ENCODE peak calls at places on chromosomes 7 and 10, in five cellular contexts. L, E, S, T and A are unnamed samples. For H3K4me1, the result is how much of the 10 kb centered on the place peaks cover.

GRCh38 chr10:105150486-105150885 is 509.4 kb downstream of the SORCS3 start:
- DNase-seq in L (no peak), E (no peak), S (no peak), T (no peak), A (no peak)

GRCh38 chr7:9192969-9193368 is 759.6 kb downstream of the NXPH1 start:
- DNase-seq in L (no peak), E (no peak), S (no peak), T (no peak), A (no peak)

GRCh38 chr7:27782849-27783248 is 42.9 kb downstream of the TAX1BP1 start:
- DNase-seq in L (no peak), E (no peak), S (no peak), T (no peak), A (no peak)

GRCh38 chr10:43119416-43120115 is 18.7 kb upstream of the CSGALNACT2 start:
- DNase-seq in L (peak), E (peak), S (no peak), T (no peak), A (no peak)

GRCh38 chr10:124168581-124168980 is 75.2 kb upstream of the CHST15 start:
- DNase-seq in L (no peak), E (peak), S (no peak), T (no peak), A (no peak)

GRCh38 chr7:80791509-80791929 is 127.3 kb downstream of the SEMA3C start:
- DNase-seq in L (no peak), E (no peak), S (no peak), T (no peak), A (no peak)

GRCh38 chr7:5172196-5172800 is 17.7 kb upstream of the WIPI2 start:
- DNase-seq in L (no peak), E (no peak), S (no peak), T (no peak), A (no peak)

GRCh38 chr10:114856544-114857287 is 35.1 kb downstream of the FHIP2A start:
- DNase-seq in L (no peak), E (no peak), S (peak), T (no peak), A (no peak)

GRCh38 chr10:20355915-20356314 is 539.7 kb downstream of the PLXDC2 start:
- DNase-seq in L (no peak), E (no peak), S (no peak), T (no peak), A (no peak)

GRCh38 chr10:42866115-42866995 is 83.8 kb downstream of the BMS1 start:
- DNase-seq in L (peak), E (peak), S (peak), T (peak), A (peak)

GRCh38 chr10:104256335-104257080 is 1.8 kb downstream of the GSTO1 start:
- DNase-seq in L (no peak), E (no peak), S (peak), T (no peak), A (no peak)

GRCh38 chr7:192035-192649 is at the start of gene FAM20C:
- DNase-seq in L (peak), E (peak), S (peak), T (peak), A (no peak)

GRCh38 chr10:84267503-84268126 is 22.8 kb downstream of the RGR start:
- DNase-seq in L (peak), E (no peak), S (peak), T (peak), A (no peak)

GRCh38 chr10:71893920-71894319 is 42.9 kb upstream of the PSAP start:
- DNase-seq in L (no peak), E (no peak), S (no peak), T (no peak), A (no peak)

GRCh38 chr7:39749177-39749576 is 125.8 kb downstream of the RALA start:
- DNase-seq in L (no peak), E (no peak), S (no peak), T (no peak), A (no peak)

GRCh38 chr10:1215862-1216575 is 159.8 kb downstream of the WDR37 start:
- DNase-seq in L (no peak), E (no peak), S (no peak), T (no peak), A (no peak)

GRCh38 chr7:77262311-77262710 is 62.7 kb upstream of the FGL2 start:
- DNase-seq in L (no peak), E (no peak), S (no peak), T (no peak), A (no peak)

GRCh38 chr7:14095233-14095950 is 105.9 kb upstream of the ETV1 start:
- DNase-seq in L (no peak), E (no peak), S (no peak), T (no peak), A (no peak)

GRCh38 chr7:114225784-114226183 is 188.8 kb upstream of the FOXP2 start:
- DNase-seq in L (no peak), E (no peak), S (no peak), T (no peak), A (no peak)

GRCh38 chr10:25483999-25484398 is 309.2 kb downstream of the GPR158 start:
- DNase-seq in L (no peak), E (no peak), S (no peak), T (no peak), A (no peak)

GRCh38 chr7:100431286-100431735 is 1.7 kb downstream of the MEPCE start:
- DNase-seq in L (peak), E (no peak), S (no peak), T (no peak), A (no peak)

GRCh38 chr10:97685395-97685958 is 1.6 kb downstream of the AVPI1 start:
- DNase-seq in L (peak), E (no peak), S (no peak), T (no peak), A (no peak)

GRCh38 chr10:102418612-102419560 is at the start of gene PSD:
- DNase-seq in L (peak), E (no peak), S (no peak), T (no peak), A (no peak)

GRCh38 chr10:88138319-88138848 is 275.0 kb downstream of the PTEN start:
- DNase-seq in L (no peak), E (no peak), S (no peak), T (no peak), A (no peak)

GRCh38 chr7:13981070-13981469 is 8.4 kb downstream of the ETV1 start:
- DNase-seq in L (peak), E (no peak), S (no peak), T (no peak), A (no peak)

GRCh38 chr10:48656241-48656921 is 28.3 kb upstream of the WDFY4 start:
- DNase-seq in L (peak), E (peak), S (peak), T (peak), A (peak)

GRCh38 chr10:93464826-93465388 is 17.2 kb downstream of the MYOF start:
- DNase-seq in L (no peak), E (no peak), S (no peak), T (no peak), A (no peak)

GRCh38 chr10:97904026-97904410 is 54.4 kb downstream of the GOLGA7B start:
- DNase-seq in L (no peak), E (no peak), S (no peak), T (no peak), A (no peak)

GRCh38 chr7:101162551-101163280 is 2.7 kb downstream of the VGF start:
- DNase-seq in L (peak), E (no peak), S (no peak), T (no peak), A (no peak)

GRCh38 chr7:17466201-17466600 is 167.7 kb downstream of the AHR start:
- DNase-seq in L (no peak), E (no peak), S (no peak), T (no peak), A (no peak)

GRCh38 chr7:107503667-107504066 is 33.8 kb downstream of the GPR22 start:
- DNase-seq in L (no peak), E (no peak), S (no peak), T (no peak), A (no peak)

GRCh38 chr7:141989996-141990395 is 5.7 kb upstream of the MGAM start:
- DNase-seq in L (no peak), E (no peak), S (no peak), T (no peak), A (no peak)

GRCh38 chr7:14748461-14748860 is 154.1 kb downstream of the DGKB start:
- DNase-seq in L (no peak), E (no peak), S (no peak), T (no peak), A (no peak)

GRCh38 chr7:134685250-134685649 is 38.6 kb downstream of the BPGM start:
- DNase-seq in L (no peak), E (no peak), S (no peak), T (no peak), A (no peak)

GRCh38 chr10:28875535-28876208 is 198.4 kb downstream of the BAMBI start:
- DNase-seq in L (no peak), E (no peak), S (no peak), T (peak), A (no peak)

GRCh38 chr10:28939352-28940157 is 262.2 kb downstream of the BAMBI start:
- DNase-seq in L (peak), E (no peak), S (no peak), T (peak), A (no peak)

GRCh38 chr7:21393937-21394336 is 33.9 kb upstream of the SP4 start:
- DNase-seq in L (no peak), E (no peak), S (no peak), T (no peak), A (no peak)

GRCh38 chr10:33802566-33802965 is 468.1 kb upstream of the NRP1 start:
- DNase-seq in L (no peak), E (no peak), S (no peak), T (no peak), A (no peak)

GRCh38 chr10:100245484-100246220 is 16.3 kb upstream of the CHUK start:
- DNase-seq in L (no peak), E (no peak), S (no peak), T (no peak), A (no peak)

GRCh38 chr10:60848126-60848525 is 69.8 kb downstream of the CDK1 start:
- DNase-seq in L (no peak), E (no peak), S (no peak), T (no peak), A (no peak)

DNA sequence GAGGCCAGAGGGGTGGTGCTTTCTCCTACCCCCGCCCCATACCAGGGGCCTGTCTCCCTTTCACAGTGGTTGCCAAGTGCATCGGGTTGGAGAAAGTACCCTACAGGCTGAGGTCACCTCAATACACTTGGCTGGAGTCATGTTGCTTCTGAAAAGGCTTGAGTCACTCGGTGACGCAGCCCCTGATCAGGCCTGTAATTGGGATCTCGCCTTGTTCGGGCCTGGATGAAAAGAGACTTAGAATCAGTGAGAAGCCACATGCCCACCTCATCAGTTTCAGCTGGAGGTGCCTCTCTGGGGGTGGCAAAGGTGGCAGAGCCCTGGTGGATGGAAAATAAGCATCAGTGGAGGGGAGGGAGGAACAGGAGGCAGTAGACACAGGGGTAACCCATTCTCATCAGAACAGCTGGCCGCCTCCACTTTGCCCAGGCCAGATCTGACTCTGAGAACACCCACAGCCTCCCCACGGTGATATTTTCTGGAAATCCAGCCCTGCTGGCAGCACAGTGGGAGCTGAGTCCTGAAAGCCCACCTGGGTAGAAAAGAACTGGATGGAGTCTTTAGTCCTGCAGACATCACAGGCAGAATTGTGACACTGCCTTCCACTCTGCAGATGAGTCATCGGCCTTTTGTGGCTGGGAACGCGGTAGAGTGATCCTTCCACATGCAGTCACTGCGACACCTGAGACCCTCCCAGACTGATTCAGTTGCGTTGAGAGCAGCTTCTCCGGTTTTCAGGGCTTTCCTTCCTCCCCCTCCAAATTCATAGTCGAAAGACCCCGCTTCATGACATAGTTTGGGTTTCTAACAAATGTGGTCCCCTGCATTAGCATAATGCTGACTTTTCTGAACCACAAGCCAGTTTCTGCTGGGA is 108.0 kb downstream of the GRK5 start:
- DNase-seq in L (peak), E (no peak), S (no peak), T (peak), A (peak)
- H3K27ac ChIP-seq in L (peak), E (peak), S (no peak), T (peak), A (no peak)

DNA sequence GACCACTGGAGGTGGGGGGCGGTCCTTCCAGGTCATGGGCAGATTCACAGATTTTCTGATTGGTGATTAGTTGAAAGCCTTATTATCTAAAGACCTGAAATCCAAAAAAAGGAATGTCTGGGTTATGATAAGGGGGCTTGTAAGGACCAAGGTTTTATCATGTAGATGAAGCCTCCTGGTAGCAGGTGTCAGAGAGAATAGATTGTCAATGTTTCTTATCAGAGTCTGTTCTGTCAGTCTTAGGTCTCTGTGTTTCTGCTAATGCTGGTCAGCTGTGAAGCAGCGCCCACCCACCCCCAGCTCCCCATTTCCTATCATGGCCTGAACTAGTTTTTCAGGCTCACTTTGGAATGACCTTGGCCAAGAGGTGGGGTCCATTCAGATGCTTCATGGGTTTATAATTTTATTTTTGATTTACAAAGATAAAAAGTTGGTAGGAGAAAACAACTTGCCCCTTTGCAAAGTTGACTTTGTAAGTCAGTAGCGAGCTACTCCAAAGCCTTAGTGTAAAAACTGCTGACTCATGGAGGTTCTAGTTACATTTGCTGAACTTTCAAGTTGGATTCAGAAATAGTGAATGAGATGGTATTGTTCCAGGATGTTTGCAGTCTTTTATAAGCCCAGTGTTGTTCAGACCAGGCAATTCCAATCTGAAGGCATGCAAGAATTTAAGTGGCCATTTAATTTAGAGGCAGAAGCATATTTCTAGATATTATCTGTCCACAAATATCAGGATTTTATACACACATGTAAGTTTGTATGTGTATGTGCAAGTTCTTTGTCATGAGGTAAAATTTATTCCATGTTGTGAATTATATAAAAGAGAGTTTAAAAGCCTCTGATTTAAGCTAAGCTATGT is 21.4 kb downstream of the TES start:
- DNase-seq in L (no peak), E (no peak), S (no peak), T (no peak), A (no peak)
- H3K4me3 ChIP-seq in L (no peak), E (no peak), S (no peak), T (no peak), A (no peak)

DNA sequence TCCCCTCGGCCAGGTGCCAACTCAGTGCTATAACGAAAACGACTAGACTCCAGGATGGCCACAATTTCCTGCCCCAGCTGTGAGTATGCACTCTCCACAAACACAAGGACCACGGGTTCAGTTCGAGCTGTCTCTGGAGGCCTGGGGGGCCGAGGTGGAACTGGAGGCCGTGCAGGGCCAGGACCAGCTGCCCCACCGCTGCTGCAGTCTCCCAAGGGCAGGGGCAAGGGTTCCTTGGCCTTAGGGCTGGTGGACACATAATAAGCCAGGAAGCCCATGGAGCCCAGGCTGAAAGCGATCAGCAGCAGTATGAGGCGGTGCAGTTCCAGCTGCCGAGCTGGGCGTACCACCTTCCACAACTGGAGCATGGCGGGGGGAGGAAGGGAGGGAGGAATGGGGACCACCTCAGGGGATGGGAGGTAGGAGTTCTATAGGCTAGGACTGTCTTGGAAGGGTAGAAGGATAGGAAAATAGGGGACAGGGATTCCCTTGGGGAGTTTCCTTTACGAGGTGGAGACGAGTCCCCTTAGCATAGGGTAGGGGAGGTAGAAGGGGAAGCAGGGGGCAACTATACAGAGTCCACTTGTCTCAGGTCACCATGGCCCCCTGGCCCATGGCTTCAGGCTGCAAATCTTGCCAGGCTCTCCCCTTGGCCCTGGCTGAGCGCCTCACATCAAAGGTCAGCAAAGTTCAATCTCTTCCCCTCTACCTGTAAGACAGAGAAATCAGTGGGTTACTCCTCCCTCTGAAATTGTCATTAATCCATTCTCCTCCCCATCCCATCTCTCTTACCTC is 3.2 kb downstream of the NDST2 start:
- DNase-seq in L (no peak), E (no peak), S (no peak), T (no peak), A (no peak)
- H3K4me1 ChIP-seq in L (under half), E (under half), S (under half), T (under half), A (under half)

DNA sequence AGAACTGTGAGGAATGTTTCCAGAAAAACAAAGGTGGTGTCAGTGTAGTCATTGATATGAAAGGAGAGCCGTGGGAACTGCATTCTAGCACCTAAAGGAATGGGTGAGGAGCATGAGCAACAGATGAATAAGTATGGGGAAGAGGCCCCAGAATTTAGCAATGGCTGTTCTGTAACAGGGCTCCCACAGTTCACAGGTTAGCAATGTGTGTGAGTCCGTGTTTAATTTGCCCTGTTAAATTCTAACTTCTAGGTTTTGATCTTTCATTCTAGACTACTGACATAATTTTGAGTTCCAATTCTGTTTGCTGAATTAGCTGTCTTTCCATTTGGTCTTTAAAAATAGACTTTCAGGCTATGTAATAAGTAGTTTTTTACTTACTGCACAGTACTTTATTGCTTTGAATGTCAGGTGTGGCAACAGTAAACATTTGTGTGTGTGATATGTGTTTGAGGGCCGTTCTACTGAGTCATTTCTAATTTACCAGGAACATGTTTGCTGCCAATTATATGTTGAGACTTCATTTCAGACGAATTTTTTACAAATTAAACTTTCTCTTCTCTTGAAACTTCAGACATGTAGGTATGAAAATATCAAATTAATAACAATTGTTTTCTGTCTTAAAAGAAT is 8.8 kb downstream of the STK17A start:
- DNase-seq in L (no peak), E (no peak), S (no peak), T (no peak), A (no peak)
- H3K27ac ChIP-seq in L (no peak), E (no peak), S (peak), T (no peak), A (no peak)